ENCODE peak calls at places on chromosomes 7 and 10, in four cellular contexts. P is Panc1, Z is HCT116, V is K562. Q is an unnamed sample.

GRCh38 chr10:14329609-14330246 is 996 bp downstream of the FRMD4A start:
- DNase-seq in P (no peak), Z (no peak), V (no peak), Q (no peak)

GRCh38 chr7:65239707-65240352 is 133.8 kb upstream of the ZNF92 start:
- DNase-seq in P (no peak), Z (no peak), V (no peak), Q (peak; percentile 15)

GRCh38 chr7:27661776-27662489 is 750 bp downstream of the HIBADH start:
- DNase-seq in P (no peak), Z (no peak), V (no peak), Q (peak; percentile 49)

GRCh38 chr10:102246261-102246660 is 929 bp downstream of the GBF1 start:
- DNase-seq in P (no peak), Z (no peak), V (no peak), Q (no peak)

GRCh38 chr7:100975391-100975821 is 6.0 kb downstream of the MUC12 start:
- DNase-seq in P (no peak), Z (no peak), V (no peak), Q (no peak)

GRCh38 chr7:116780521-116780920 is 81.9 kb upstream of the CAPZA2 start:
- DNase-seq in P (no peak), Z (no peak), V (no peak), Q (no peak)

GRCh38 chr10:58666024-58666423 is 153.4 kb downstream of the BICC1 start:
- DNase-seq in P (no peak), Z (no peak), V (no peak), Q (peak; percentile 71)

GRCh38 chr7:4794591-4795350 is 19.3 kb downstream of the AP5Z1 start:
- DNase-seq in P (no peak), Z (no peak), V (no peak), Q (no peak)

GRCh38 chr7:142611566-142612250 is 137.6 kb upstream of the PRSS1 start:
- DNase-seq in P (no peak), Z (no peak), V (no peak), Q (no peak)

GRCh38 chr7:102305414-102306268 is 19.0 kb downstream of the SH2B2 start:
- DNase-seq in P (no peak), Z (no peak), V (no peak), Q (no peak)

GRCh38 chr7:16431646-16432424 is 10.5 kb upstream of the CRPPA start:
- DNase-seq in P (no peak), Z (peak; percentile 54), V (peak; percentile 36), Q (peak; percentile 54)

GRCh38 chr10:106980711-106981460 is 183.6 kb downstream of the SORCS1 start:
- DNase-seq in P (no peak), Z (no peak), V (no peak), Q (no peak)

GRCh38 chr10:67788028-67788886 is 49.7 kb downstream of the DNAJC12 start:
- DNase-seq in P (peak; percentile 24), Z (peak; percentile 42), V (peak; percentile 89), Q (peak; percentile 42)

GRCh38 chr7:34776748-34777358 is 118.8 kb downstream of the NPSR1 start:
- DNase-seq in P (no peak), Z (no peak), V (no peak), Q (no peak)

GRCh38 chr10:49270565-49270964 is 28.4 kb upstream of the C10orf71 start:
- DNase-seq in P (no peak), Z (no peak), V (no peak), Q (no peak)

GRCh38 chr10:7014721-7015120 is 396.1 kb downstream of the SFMBT2 start:
- DNase-seq in P (no peak), Z (no peak), V (no peak), Q (no peak)

GRCh38 chr7:89623018-89623672 is 531.1 kb upstream of the STEAP1 start:
- DNase-seq in P (peak; percentile 32), Z (peak; percentile 23), V (no peak), Q (peak; percentile 41)

GRCh38 chr7:27739301-27739913 is 555 bp upstream of the TAX1BP1 start:
- DNase-seq in P (peak; percentile 75), Z (no peak), V (peak; percentile 50), Q (no peak)

GRCh38 chr7:129702316-129702715 is 90.8 kb downstream of the NRF1 start:
- DNase-seq in P (no peak), Z (no peak), V (no peak), Q (no peak)

GRCh38 chr7:45000096-45001032 is at the start of gene CCM2:
- DNase-seq in P (no peak), Z (no peak), V (no peak), Q (no peak)

GRCh38 chr10:69885379-69886156 is 83.9 kb downstream of the COL13A1 start:
- DNase-seq in P (no peak), Z (no peak), V (peak; percentile 66), Q (no peak)

GRCh38 chr7:134845461-134845860 is 66.0 kb downstream of the CALD1 start:
- DNase-seq in P (no peak), Z (peak; percentile 38), V (no peak), Q (peak; percentile 74)

GRCh38 chr7:23811540-23811939 is 101.5 kb downstream of the STK31 start:
- DNase-seq in P (no peak), Z (peak; percentile 13), V (peak; percentile 14), Q (peak; percentile 10)

GRCh38 chr10:76950354-76950753 is 687.3 kb downstream of the KCNMA1 start:
- DNase-seq in P (no peak), Z (no peak), V (no peak), Q (no peak)

GRCh38 chr10:24255907-24256306 is 47.0 kb downstream of the KIAA1217 start:
- DNase-seq in P (no peak), Z (no peak), V (no peak), Q (no peak)

GRCh38 chr7:105346593-105347322 is 42.0 kb downstream of the SRPK2 start:
- DNase-seq in P (no peak), Z (no peak), V (no peak), Q (no peak)

GRCh38 chr7:70678621-70679251 is 453.2 kb upstream of the GALNT17 start:
- DNase-seq in P (no peak), Z (no peak), V (no peak), Q (no peak)

GRCh38 chr7:42221304-42221703 is 15.7 kb downstream of the GLI3 start:
- DNase-seq in P (no peak), Z (no peak), V (no peak), Q (no peak)

DNA sequence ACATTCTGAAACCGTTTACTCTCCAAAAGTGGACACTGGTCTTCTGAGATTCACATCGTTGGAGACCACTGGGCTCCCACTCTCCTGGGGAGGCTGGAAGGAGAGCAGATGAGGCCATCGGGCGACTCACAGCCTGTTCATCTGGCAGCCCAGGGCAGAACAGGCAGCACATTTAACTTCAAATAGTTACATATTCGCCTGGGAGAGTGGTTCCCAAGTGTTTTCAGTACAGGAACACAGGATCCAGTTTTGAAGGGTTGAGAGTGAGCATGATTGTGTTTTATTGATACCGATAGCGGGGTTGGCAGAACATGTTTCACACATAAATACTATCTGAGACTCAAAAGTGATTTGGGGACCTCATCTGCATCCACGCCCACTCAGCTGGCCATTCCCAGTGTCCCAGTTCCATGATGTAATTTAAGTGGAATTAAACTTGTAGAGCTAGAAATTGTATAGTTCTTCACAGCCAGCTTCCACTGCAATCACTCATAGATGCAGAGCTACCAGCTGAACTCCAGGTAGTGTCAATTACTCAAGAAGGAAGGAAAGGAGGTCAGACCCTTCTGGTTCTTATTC is 22.8 kb upstream of the PNLIP start:
- DNase-seq in P (no peak), Z (no peak), V (no peak), Q (no peak)
- TF ChIP-seq TCF7L2 in P (no peak), Z (no peak), V (no peak), Q (no peak)

GRCh38 chr7:156635529-156636385 is 4.8 kb upstream of the RNF32 start:
- DNase-seq in P (no peak), Z (no peak), V (no peak), Q (no peak)

GRCh38 chr7:156629873-156630272 is 10.7 kb upstream of the RNF32 start:
- DNase-seq in P (no peak), Z (no peak), V (no peak), Q (no peak)

GRCh38 chr7:156638443-156639077 is 2.0 kb upstream of the RNF32 start:
- DNase-seq in P (no peak), Z (no peak), V (peak; percentile 48), Q (no peak)

GRCh38 chr7:156639426-156640256 is 933 bp upstream of the RNF32 start:
- DNase-seq in P (no peak), Z (no peak), V (peak; percentile 67), Q (no peak)

DNA sequence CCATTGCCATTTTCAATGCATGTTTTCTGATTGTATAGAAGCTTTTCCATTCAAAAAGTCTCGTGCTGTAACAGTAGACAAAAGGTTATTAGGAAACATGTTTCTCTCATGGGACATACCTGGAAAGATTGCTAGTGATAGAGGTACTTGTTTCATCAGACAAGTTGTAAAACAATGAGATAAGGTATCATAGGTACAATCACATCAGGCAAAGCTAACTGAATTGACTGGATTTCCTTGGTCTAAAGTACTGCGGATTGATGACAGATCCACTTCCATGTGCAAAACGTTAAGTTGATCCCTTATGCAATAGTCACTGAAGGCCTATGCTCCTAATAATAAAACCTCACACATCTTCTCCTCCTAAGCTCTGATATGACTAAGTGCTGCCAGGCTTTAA is 6.5 kb upstream of the RNF32 start:
- DNase-seq in P (no peak), Z (no peak), V (no peak), Q (no peak)
- TF ChIP-seq TCF7L2 in P (no peak), Z (no peak), V (no peak), Q (no peak)

GRCh38 chr10:72695496-72695895 is 3.6 kb downstream of the MCU start:
- DNase-seq in P (no peak), Z (no peak), V (no peak), Q (no peak)

GRCh38 chr10:72692057-72692891 is at the start of gene MCU:
- DNase-seq in P (no peak), Z (no peak), V (peak; percentile 95), Q (no peak)

GRCh38 chr10:72692897-72693598 is 1.1 kb downstream of the MCU start:
- DNase-seq in P (no peak), Z (no peak), V (no peak), Q (no peak)

GRCh38 chr10:72693599-72693915 is 1.6 kb downstream of the MCU start:
- DNase-seq in P (no peak), Z (no peak), V (no peak), Q (no peak)

GRCh38 chr10:72694476-72695369 is 2.8 kb downstream of the MCU start:
- DNase-seq in P (no peak), Z (no peak), V (no peak), Q (peak; percentile 42)
- TF ChIP-seq TCF7L2 in P (no peak), Z (no peak), V (no peak), Q (no peak)

GRCh38 chr10:131650169-131650705 is 250.6 kb upstream of the PPP2R2D start:
- DNase-seq in P (no peak), Z (no peak), V (no peak), Q (no peak)

GRCh38 chr10:131650771-131651673 is 249.8 kb upstream of the PPP2R2D start:
- DNase-seq in P (no peak), Z (no peak), V (no peak), Q (no peak)

GRCh38 chr10:131653140-131653539 is 247.7 kb upstream of the PPP2R2D start:
- DNase-seq in P (no peak), Z (no peak), V (no peak), Q (no peak)

GRCh38 chr10:131652416-131652815 is 248.4 kb upstream of the PPP2R2D start:
- DNase-seq in P (no peak), Z (no peak), V (no peak), Q (no peak)

DNA sequence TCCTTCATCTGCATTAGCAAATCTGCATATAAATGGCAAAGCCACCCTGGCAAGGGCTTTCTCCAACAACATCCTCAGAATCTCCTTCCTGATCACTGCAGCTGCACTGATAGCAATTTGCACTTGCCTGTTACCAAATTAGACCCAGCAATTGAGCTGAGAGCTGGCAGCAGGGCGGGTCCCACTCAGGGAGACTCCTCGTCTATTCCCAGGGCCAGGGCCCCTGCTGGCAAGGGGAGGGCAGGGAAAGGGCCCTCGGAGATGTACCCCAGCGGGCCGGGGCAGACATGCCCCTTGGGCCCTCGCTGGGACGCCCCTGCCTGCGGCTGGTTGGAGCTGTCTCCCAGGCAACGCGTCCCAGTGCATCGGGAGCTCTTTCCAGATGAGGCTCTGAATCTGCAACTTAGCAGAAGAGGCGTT is 249.1 kb upstream of the PPP2R2D start:
- DNase-seq in P (no peak), Z (no peak), V (no peak), Q (no peak)
- TF ChIP-seq TCF7L2 in P (no peak), Z (no peak), V (no peak), Q (no peak)